ENCODE peak calls at places on chromosomes 12 and 14, in eight cellular contexts. M is IMR-90, K is A549, V is neural progenitor cell, P is HCT116, Y is hepatocyte, R is GM23248, W is PC-3. U is an unnamed sample.

GRCh38 chr12:116717466-116718457 is 20.1 kb downstream of the SPRING1 start:
- DNase-seq in R (peak; percentile 74), W (no peak), V (no peak), K (no peak), M (peak; percentile 56), P (no peak), Y (no peak), U (peak; percentile 77)

GRCh38 chr12:115710104-115710564 is 567.4 kb downstream of the MED13L start:
- DNase-seq in V (no peak), W (peak; percentile 55), M (peak; percentile 63), R (peak; percentile 66), Y (peak; percentile 37), P (no peak), K (peak; percentile 46), U (peak; percentile 74)

GRCh38 chr14:54188036-54188666 is 208.7 kb upstream of the CDKN3 start:
- DNase-seq in M (no peak), V (peak; percentile 8), W (no peak), K (no peak), P (no peak), Y (no peak), R (no peak), U (no peak)

GRCh38 chr14:52694761-52695480 is 437 bp downstream of the ERO1A start:
- DNase-seq in W (peak; percentile 72), R (peak; percentile 72), M (peak; percentile 49), V (peak; percentile 50), Y (peak; percentile 49), P (no peak), K (peak; percentile 45), U (peak; percentile 44)

GRCh38 chr12:130339946-130340345 is 2.3 kb downstream of the PIWIL1 start:
- DNase-seq in K (peak; percentile 24), P (no peak), R (no peak), Y (peak; percentile 58), M (no peak), W (peak; percentile 4), V (no peak), U (no peak)

GRCh38 chr14:24952851-24953666 is 96.9 kb downstream of the STXBP6 start:
- DNase-seq in V (peak; percentile 54), K (peak; percentile 13), M (peak; percentile 26), R (no peak), W (peak; percentile 4), Y (peak; percentile 40), P (no peak), U (no peak)

GRCh38 chr12:51246254-51246853 is 7.7 kb downstream of the DAZAP2 start:
- DNase-seq in V (no peak), P (no peak), R (peak; percentile 21), K (no peak), Y (no peak), M (peak; percentile 68), W (no peak), U (peak; percentile 59)

GRCh38 chr14:22500525-22500924 is 88.5 kb downstream of the DAD1 start:
- DNase-seq in V (no peak), W (no peak), Y (no peak), M (no peak), K (no peak), R (no peak), P (no peak), U (no peak)

GRCh38 chr12:9784326-9784725 is 23.6 kb upstream of the CD69 start:
- DNase-seq in R (no peak), P (no peak), K (no peak), V (no peak), W (no peak), M (no peak), Y (no peak), U (no peak)

GRCh38 chr12:9787340-9787737 is 26.6 kb upstream of the CD69 start:
- DNase-seq in V (no peak), W (no peak), R (peak; percentile 33), P (no peak), Y (no peak), M (peak; percentile 46), K (no peak), U (peak; percentile 74)

GRCh38 chr12:9782547-9783382 is 22.1 kb upstream of the CD69 start:
- DNase-seq in W (no peak), P (no peak), Y (no peak), M (no peak), R (no peak), K (no peak), V (no peak), U (no peak)

GRCh38 chr12:9784816-9785215 is 24.1 kb upstream of the CD69 start:
- DNase-seq in K (no peak), Y (no peak), W (no peak), R (no peak), V (no peak), P (no peak), M (no peak), U (no peak)

DNA sequence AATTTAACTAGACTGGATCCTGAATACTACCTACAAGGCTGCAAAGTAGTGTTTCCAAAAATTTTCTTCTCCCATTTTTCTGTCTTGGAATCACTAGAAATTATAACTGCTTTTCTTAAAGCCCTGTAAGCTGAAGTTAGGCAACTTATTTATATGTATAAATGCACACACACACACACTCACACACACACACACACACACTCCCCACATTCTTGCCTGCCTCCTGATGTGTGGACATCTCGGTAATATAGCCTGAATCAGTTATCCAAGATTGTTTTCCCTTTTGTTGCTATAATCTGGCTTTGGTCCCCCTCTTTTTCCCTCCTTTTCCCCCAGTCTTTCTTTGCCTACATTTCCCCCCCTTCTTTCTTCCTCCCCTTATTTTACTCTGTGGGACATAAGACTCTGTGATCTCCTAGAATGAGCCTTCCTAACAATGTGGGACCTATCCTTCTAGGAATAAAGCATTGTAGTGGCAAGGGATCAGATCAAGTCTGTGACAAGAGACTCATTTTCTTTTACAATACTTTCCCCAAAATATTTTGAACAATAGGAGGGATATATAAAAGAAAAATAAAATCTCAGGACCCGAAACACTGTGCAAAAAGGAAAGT is 26.1 kb upstream of the CD69 start:
- DNase-seq in M (no peak), V (peak; percentile 14), R (no peak), K (no peak), P (no peak), W (no peak), Y (no peak), U (no peak)
- H3K4me2 ChIP-seq in M (peak overlapping the region; percentile 20), V (peak overlapping the region; percentile 1), R (no peak overlapping the region), K (no peak overlapping the region), P (no peak overlapping the region), W (no peak overlapping the region), Y (no peak overlapping the region), U (no peak overlapping the region)

GRCh38 chr12:47586952-47587669 is 118.7 kb downstream of the RPAP3 start:
- DNase-seq in P (no peak), W (no peak), K (no peak), Y (no peak), M (no peak), R (no peak), V (no peak), U (no peak)

GRCh38 chr12:47585507-47585906 is 120.3 kb downstream of the RPAP3 start:
- DNase-seq in M (no peak), Y (no peak), W (no peak), V (no peak), R (no peak), K (no peak), P (no peak), U (no peak)

GRCh38 chr12:47590771-47591368 is 115.0 kb downstream of the RPAP3 start:
- DNase-seq in M (no peak), W (no peak), R (peak; percentile 17), V (no peak), K (no peak), Y (peak; percentile 19), P (no peak), U (no peak)

GRCh38 chr12:47591795-47592194 is 114.0 kb downstream of the RPAP3 start:
- DNase-seq in Y (no peak), K (no peak), M (no peak), P (no peak), W (no peak), R (peak; percentile 13), V (no peak), U (no peak)

GRCh38 chr12:47591387-47591786 is 114.4 kb downstream of the RPAP3 start:
- DNase-seq in K (no peak), P (no peak), Y (peak; percentile 11), W (no peak), R (peak; percentile 51), V (no peak), M (no peak), U (peak; percentile 29)
- H3K27ac ChIP-seq in K (no peak overlapping the region), P (no peak overlapping the region), Y (peak overlapping the region; percentile 61), W (no peak overlapping the region), R (no peak overlapping the region), V (no peak overlapping the region), M (no peak overlapping the region), U (no peak overlapping the region)

GRCh38 chr12:57838594-57839302 is 7.8 kb downstream of the CTDSP2 start:
- DNase-seq in W (no peak), P (no peak), M (peak; percentile 39), R (peak; percentile 48), K (no peak), Y (no peak), V (no peak), U (no peak)

GRCh38 chr12:57835366-57836288 is 10.9 kb downstream of the CTDSP2 start:
- DNase-seq in Y (no peak), V (no peak), P (no peak), W (no peak), K (no peak), R (peak; percentile 49), M (no peak), U (no peak)

GRCh38 chr12:57839996-57840395 is 6.5 kb downstream of the CTDSP2 start:
- DNase-seq in Y (no peak), K (no peak), P (no peak), W (no peak), V (no peak), R (no peak), M (no peak), U (no peak)

GRCh38 chr12:57836442-57837375 is 9.8 kb downstream of the CTDSP2 start:
- DNase-seq in V (peak; percentile 68), Y (peak; percentile 71), P (no peak), R (peak; percentile 82), W (peak; percentile 25), K (no peak), M (peak; percentile 86), U (peak; percentile 83)

DNA sequence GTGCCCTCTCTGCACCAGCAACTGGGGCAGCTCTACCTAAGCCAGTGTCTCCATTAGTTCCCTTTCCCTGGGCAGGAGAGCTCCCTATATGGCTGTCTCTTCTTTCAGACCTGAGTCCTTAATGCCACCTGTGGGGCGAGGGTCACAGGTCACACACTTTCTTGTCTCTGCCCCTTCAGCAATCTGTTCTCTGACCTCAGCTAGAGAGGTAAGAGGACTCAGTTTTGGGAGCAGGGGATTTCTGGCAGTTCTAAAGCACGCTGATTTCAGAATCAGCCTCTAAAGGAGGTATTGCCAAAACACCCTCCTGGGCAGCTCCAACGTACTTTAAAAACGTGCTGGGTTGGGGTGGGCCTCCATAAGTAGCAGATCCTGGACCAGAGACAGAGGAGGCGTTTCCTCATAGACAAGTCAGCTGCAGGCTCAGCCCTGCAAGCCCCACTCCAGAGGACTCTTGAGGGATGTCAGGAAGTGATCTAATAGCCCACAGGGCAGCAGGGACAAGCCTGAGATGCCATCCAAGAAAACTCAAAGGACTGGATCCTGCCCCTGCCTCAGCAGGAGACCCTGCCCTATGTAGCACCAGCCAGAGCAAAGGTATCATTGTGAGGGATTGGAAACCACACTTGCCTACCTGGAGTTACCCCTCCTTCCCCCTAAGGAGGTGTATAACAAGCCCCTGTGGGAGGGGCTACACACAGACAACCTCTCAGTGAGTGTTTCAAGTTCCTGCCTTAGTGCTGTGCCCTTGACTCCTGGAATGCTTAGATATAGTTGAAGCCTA is 8.6 kb downstream of the CTDSP2 start:
- DNase-seq in P (no peak), K (no peak), V (peak; percentile 61), M (peak; percentile 78), W (peak; percentile 38), Y (peak; percentile 54), R (peak; percentile 88), U (peak; percentile 77)
- H3K4me1 ChIP-seq in P (peaks cover 14% of the 10 kb centered on the region), K (peaks cover 50% of the 10 kb centered on the region), V (peaks cover 91% of the 10 kb centered on the region), M (peaks cover 64% of the 10 kb centered on the region), W (peaks cover 17% of the 10 kb centered on the region), Y (peaks cover 95% of the 10 kb centered on the region), R (peaks cover 89% of the 10 kb centered on the region), U (peaks cover 74% of the 10 kb centered on the region)

GRCh38 chr14:93231129-93231979 is 24.3 kb downstream of the UBR7 start:
- DNase-seq in W (peak; percentile 21), P (no peak), Y (no peak), K (peak; percentile 51), R (peak; percentile 88), V (no peak), M (peak; percentile 59), U (peak; percentile 49)

GRCh38 chr14:93239869-93240677 is 33.0 kb downstream of the UBR7 start:
- DNase-seq in K (peak; percentile 80), Y (no peak), P (peak; percentile 57), W (peak; percentile 95), M (peak; percentile 89), R (peak; percentile 74), V (no peak), U (peak; percentile 78)

GRCh38 chr14:93232159-93232558 is 25.1 kb downstream of the UBR7 start:
- DNase-seq in M (no peak), P (no peak), R (no peak), K (no peak), Y (no peak), V (no peak), W (no peak), U (no peak)

GRCh38 chr14:93230539-93230938 is 23.5 kb downstream of the UBR7 start:
- DNase-seq in R (no peak), V (no peak), P (no peak), W (no peak), K (no peak), M (no peak), Y (no peak), U (no peak)

GRCh38 chr14:93234798-93235197 is 27.7 kb downstream of the UBR7 start:
- DNase-seq in R (peak; percentile 96), V (peak; percentile 13), K (peak; percentile 64), W (peak; percentile 94), Y (no peak), M (peak; percentile 85), P (no peak), U (peak; percentile 50)
- H3K4me2 ChIP-seq in R (peak overlapping the region; percentile 69), V (no peak overlapping the region), K (peak overlapping the region; percentile 30), W (peak overlapping the region; percentile 79), Y (no peak overlapping the region), M (no peak overlapping the region), P (no peak overlapping the region), U (no peak overlapping the region)

U was measured in fibroblast of lung.